ENCODE peak calls at places on chromosomes 12 and 14, in ten cellular contexts. L is brain microvascular endothelial cell, Y is chondrocyte, X is stomach, A is dorsolateral prefrontal cortex, T is cardiac fibroblast, Q is fibroblast of the aortic adventitia, M is fibroblast of mammary gland, S is transverse colon, F is HepG2. V is an unnamed sample.

GRCh38 chr12:109291531-109292341 is 17.3 kb downstream of the FOXN4 start:
- DNase-seq in L (no peak), Y (no peak), X (peak), A (peak), T (peak), Q (no peak), M (peak), S (peak), F (no peak), V (peak)

GRCh38 chr12:132218915-132219314 is 74.7 kb downstream of the NOC4L start:
- DNase-seq in L (no peak), Y (peak), X (no peak), A (no peak), T (no peak), Q (no peak), M (no peak), S (no peak), F (peak), V (peak)

GRCh38 chr12:24561882-24562760 is 386.8 kb downstream of the BCAT1 start:
- DNase-seq in L (peak), Y (no peak), X (peak), A (peak), T (peak), Q (peak), M (peak), S (peak), F (no peak), V (peak)

GRCh38 chr12:125518074-125518473 is 452.8 kb downstream of the AACS start:
- DNase-seq in L (no peak), Y (no peak), X (no peak), A (no peak), T (no peak), Q (peak), M (no peak), S (no peak), F (no peak), V (peak)

GRCh38 chr12:119645535-119646059 is 22.3 kb upstream of the PRKAB1 start:
- DNase-seq in L (no peak), Y (no peak), X (no peak), A (no peak), T (no peak), Q (no peak), M (no peak), S (no peak), F (no peak), V (no peak)

GRCh38 chr14:45246151-45246550 is 6.9 kb downstream of the MIS18BP1 start:
- DNase-seq in L (no peak), Y (no peak), X (no peak), A (no peak), T (no peak), Q (no peak), M (no peak), S (no peak), F (no peak), V (no peak)

GRCh38 chr12:106093246-106093645 is 45.5 kb downstream of the NUAK1 start:
- DNase-seq in L (no peak), Y (no peak), X (no peak), A (no peak), T (no peak), Q (no peak), M (no peak), S (no peak), F (no peak), V (no peak)

GRCh38 chr12:122471324-122472226 is 29.2 kb downstream of the ZCCHC8 start:
- DNase-seq in L (no peak), Y (no peak), X (peak), A (no peak), T (peak), Q (peak), M (peak), S (no peak), F (peak), V (no peak)

GRCh38 chr12:7588703-7589329 is 76.9 kb downstream of the APOBEC1 start:
- DNase-seq in L (peak), Y (no peak), X (peak), A (no peak), T (peak), Q (peak), M (peak), S (peak), F (peak), V (peak)

GRCh38 chr12:12881495-12881894 is 9.9 kb upstream of the GPRC5A start:
- DNase-seq in L (no peak), Y (no peak), X (no peak), A (no peak), T (peak), Q (peak), M (peak), S (peak), F (peak), V (no peak)

GRCh38 chr12:81668475-81668874 is 90.7 kb downstream of the PPFIA2 start:
- DNase-seq in L (peak), Y (no peak), X (no peak), A (no peak), T (peak), Q (peak), M (peak), S (no peak), F (no peak), V (no peak)

GRCh38 chr14:103551338-103551762 is 11.1 kb downstream of the BAG5 start:
- DNase-seq in L (no peak), Y (peak), X (no peak), A (peak), T (no peak), Q (no peak), M (peak), S (no peak), F (no peak), V (no peak)

GRCh38 chr12:20436367-20436766 is 68.0 kb downstream of the PDE3A start:
- DNase-seq in L (peak), Y (no peak), X (no peak), A (no peak), T (peak), Q (peak), M (peak), S (no peak), F (no peak), V (no peak)

GRCh38 chr12:39459027-39459434 is 16.1 kb upstream of the KIF21A start:
- DNase-seq in L (no peak), Y (no peak), X (no peak), A (no peak), T (no peak), Q (no peak), M (no peak), S (no peak), F (no peak), V (no peak)

GRCh38 chr12:4909734-4910501 is at the start of gene KCNA1:
- DNase-seq in L (no peak), Y (no peak), X (no peak), A (peak), T (peak), Q (peak), M (peak), S (no peak), F (no peak), V (no peak)

GRCh38 chr14:53278602-53279506 is 125.7 kb upstream of the DDHD1 start:
- DNase-seq in L (peak), Y (no peak), X (no peak), A (no peak), T (peak), Q (peak), M (peak), S (no peak), F (peak), V (no peak)

GRCh38 chr12:78888583-78888982 is 24.0 kb downstream of the SYT1 start:
- DNase-seq in L (peak), Y (no peak), X (no peak), A (no peak), T (no peak), Q (no peak), M (no peak), S (no peak), F (no peak), V (no peak)

GRCh38 chr12:121061831-121062230 is 22.8 kb upstream of the OASL start:
- DNase-seq in L (no peak), Y (no peak), X (no peak), A (no peak), T (peak), Q (peak), M (peak), S (no peak), F (peak), V (no peak)

GRCh38 chr12:24500466-24501232 is 448.3 kb downstream of the BCAT1 start:
- DNase-seq in L (peak), Y (no peak), X (no peak), A (no peak), T (no peak), Q (no peak), M (peak), S (no peak), F (no peak), V (no peak)

GRCh38 chr12:128823916-128824839 is at the start of gene SLC15A4:
- DNase-seq in L (peak), Y (peak), X (peak), A (peak), T (peak), Q (peak), M (peak), S (peak), F (peak), V (peak)
- TF ChIP-seq CTCF in L (peak), Y (peak), X (no peak), A (no peak), T (peak), Q (peak), M (peak), S (no peak), F (peak), V (peak)

GRCh38 chr14:26293909-26294308 is 303.9 kb downstream of the NOVA1 start:
- DNase-seq in L (no peak), Y (no peak), X (no peak), A (no peak), T (no peak), Q (no peak), M (no peak), S (no peak), F (no peak), V (no peak)
- TF ChIP-seq CTCF in L (no peak), Y (no peak), X (no peak), A (no peak), T (no peak), Q (no peak), M (no peak), S (no peak), F (no peak), V (no peak)

GRCh38 chr14:70567791-70568190 is 32.7 kb downstream of the MED6 start:
- DNase-seq in L (peak), Y (no peak), X (no peak), A (no peak), T (peak), Q (peak), M (peak), S (no peak), F (peak), V (peak)
- TF ChIP-seq CTCF in L (peak), Y (peak), X (no peak), A (no peak), T (peak), Q (peak), M (peak), S (peak), F (peak), V (peak)

DNA sequence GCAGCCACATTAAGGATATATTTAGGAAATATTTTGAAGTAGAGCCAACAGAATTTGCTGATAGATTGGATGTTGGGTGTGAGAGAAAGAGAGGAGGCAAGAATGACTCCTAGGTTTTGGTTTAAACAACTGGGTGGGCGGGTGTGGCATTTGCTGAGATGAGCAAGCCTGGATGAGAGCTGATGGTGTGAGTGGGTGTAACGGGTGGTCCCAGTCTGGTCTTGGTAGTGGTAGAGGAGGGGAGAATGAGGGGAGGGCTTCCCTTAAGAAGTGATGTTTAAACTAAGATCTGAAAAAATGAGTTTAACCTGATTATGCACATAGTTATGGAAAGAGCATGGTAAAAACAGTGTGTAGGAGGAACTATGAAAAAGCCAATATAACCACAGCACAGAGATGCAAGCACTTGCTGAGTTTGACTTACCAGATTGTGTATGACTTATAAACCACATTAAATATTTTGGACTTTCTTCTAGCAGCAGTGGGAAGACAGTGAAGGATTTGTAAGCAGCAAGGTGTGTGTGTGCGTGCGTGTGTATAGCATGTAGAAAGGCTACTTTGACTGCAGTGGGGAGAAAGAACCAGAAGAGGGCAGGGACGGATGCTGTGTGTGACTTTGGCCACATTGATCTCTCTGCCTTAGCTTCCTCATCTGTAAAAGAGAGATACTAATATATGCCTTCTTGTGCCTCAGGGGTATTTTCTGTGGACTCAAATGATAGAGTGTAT is 139.7 kb downstream of the PRIMA1 start:
- DNase-seq in L (peak), Y (no peak), X (no peak), A (no peak), T (no peak), Q (peak), M (peak), S (no peak), F (peak), V (no peak)
- TF ChIP-seq CTCF in L (peak), Y (peak), X (no peak), A (no peak), T (no peak), Q (no peak), M (peak), S (no peak), F (peak), V (peak)

GRCh38 chr12:2796187-2796663 is 1.5 kb downstream of the FKBP4 start:
- DNase-seq in L (no peak), Y (no peak), X (no peak), A (no peak), T (no peak), Q (no peak), M (no peak), S (no peak), F (no peak), V (no peak)
- TF ChIP-seq CTCF in L (peak), Y (peak), X (no peak), A (no peak), T (no peak), Q (no peak), M (no peak), S (no peak), F (no peak), V (no peak)

GRCh38 chr14:93100098-93100497 is 15.6 kb downstream of the ITPK1 start:
- DNase-seq in L (no peak), Y (no peak), X (no peak), A (no peak), T (no peak), Q (no peak), M (no peak), S (no peak), F (no peak), V (no peak)

GRCh38 chr14:93102141-93102540 is 13.6 kb downstream of the ITPK1 start:
- DNase-seq in L (no peak), Y (no peak), X (no peak), A (no peak), T (no peak), Q (no peak), M (no peak), S (no peak), F (no peak), V (no peak)

GRCh38 chr14:93099643-93100042 is 16.1 kb downstream of the ITPK1 start:
- DNase-seq in L (no peak), Y (no peak), X (no peak), A (no peak), T (no peak), Q (no peak), M (no peak), S (no peak), F (no peak), V (no peak)

GRCh38 chr14:93099187-93099586 is 16.5 kb downstream of the ITPK1 start:
- DNase-seq in L (no peak), Y (no peak), X (no peak), A (no peak), T (no peak), Q (no peak), M (no peak), S (no peak), F (no peak), V (no peak)

DNA sequence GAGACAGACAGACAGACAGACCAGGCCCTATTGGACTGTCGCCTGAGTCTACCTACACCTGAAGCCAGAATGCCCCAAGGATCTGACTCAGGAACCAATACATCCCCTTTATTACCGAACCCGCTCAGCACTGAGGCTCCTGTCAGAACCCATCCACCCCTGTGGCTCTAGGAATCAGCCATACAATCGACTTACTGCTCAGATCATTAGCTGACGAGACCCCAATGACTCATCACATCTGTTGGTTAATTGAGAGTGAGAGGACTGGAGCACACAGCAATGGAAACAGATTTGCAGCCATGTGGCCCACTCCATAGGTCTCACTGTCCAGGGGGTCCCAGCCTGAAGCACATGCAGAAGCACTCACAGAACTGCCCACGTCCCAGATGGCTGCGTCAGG is 15.2 kb downstream of the ITPK1 start:
- DNase-seq in L (no peak), Y (no peak), X (no peak), A (no peak), T (no peak), Q (no peak), M (no peak), S (no peak), F (no peak), V (no peak)
- TF ChIP-seq CTCF in L (no peak), Y (no peak), X (no peak), A (no peak), T (no peak), Q (no peak), M (no peak), S (no peak), F (no peak), V (no peak)

GRCh38 chr14:106848330-106849121 is 1322.1 kb downstream of the TMEM121 start:
- DNase-seq in L (no peak), Y (no peak), X (no peak), A (no peak), T (no peak), Q (no peak), M (peak), S (peak), F (peak), V (no peak)
- TF ChIP-seq CTCF in L (no peak), Y (no peak), X (no peak), A (no peak), T (peak), Q (no peak), M (no peak), S (peak), F (peak), V (no peak)

GRCh38 chr14:30260772-30261607 is 298.0 kb upstream of the G2E3 start:
- DNase-seq in L (no peak), Y (no peak), X (no peak), A (no peak), T (no peak), Q (no peak), M (no peak), S (no peak), F (no peak), V (no peak)

GRCh38 chr14:30264161-30264560 is 294.8 kb upstream of the G2E3 start:
- DNase-seq in L (no peak), Y (no peak), X (no peak), A (no peak), T (peak), Q (no peak), M (no peak), S (no peak), F (no peak), V (no peak)

GRCh38 chr14:30270200-30271161 is 288.5 kb upstream of the G2E3 start:
- DNase-seq in L (peak), Y (peak), X (peak), A (peak), T (peak), Q (peak), M (peak), S (peak), F (peak), V (peak)

GRCh38 chr14:30267141-30267540 is 291.8 kb upstream of the G2E3 start:
- DNase-seq in L (no peak), Y (no peak), X (no peak), A (no peak), T (peak), Q (peak), M (peak), S (no peak), F (no peak), V (no peak)

DNA sequence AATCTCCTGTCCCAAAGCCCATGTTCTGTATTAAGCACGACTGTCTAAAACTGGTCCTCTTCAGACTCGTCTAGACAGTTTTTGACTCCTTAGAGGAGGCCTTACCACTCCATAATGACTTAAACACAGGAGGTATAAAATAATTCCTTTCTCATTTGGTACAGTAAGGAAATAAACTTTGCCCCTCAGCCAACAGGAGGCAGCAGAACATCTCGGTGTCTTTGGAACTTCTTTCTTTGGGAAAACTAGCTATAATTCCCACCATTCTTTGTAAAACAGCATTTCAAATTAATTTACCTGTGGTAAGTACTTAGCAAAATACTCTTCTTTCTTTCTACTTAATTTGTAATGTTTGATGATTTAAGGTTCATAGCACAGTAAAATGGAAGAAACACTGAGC is 292.7 kb upstream of the G2E3 start:
- DNase-seq in L (no peak), Y (no peak), X (no peak), A (no peak), T (no peak), Q (no peak), M (no peak), S (no peak), F (no peak), V (no peak)
- TF ChIP-seq CTCF in L (no peak), Y (no peak), X (no peak), A (no peak), T (no peak), Q (no peak), M (no peak), S (no peak), F (no peak), V (no peak)

DNA sequence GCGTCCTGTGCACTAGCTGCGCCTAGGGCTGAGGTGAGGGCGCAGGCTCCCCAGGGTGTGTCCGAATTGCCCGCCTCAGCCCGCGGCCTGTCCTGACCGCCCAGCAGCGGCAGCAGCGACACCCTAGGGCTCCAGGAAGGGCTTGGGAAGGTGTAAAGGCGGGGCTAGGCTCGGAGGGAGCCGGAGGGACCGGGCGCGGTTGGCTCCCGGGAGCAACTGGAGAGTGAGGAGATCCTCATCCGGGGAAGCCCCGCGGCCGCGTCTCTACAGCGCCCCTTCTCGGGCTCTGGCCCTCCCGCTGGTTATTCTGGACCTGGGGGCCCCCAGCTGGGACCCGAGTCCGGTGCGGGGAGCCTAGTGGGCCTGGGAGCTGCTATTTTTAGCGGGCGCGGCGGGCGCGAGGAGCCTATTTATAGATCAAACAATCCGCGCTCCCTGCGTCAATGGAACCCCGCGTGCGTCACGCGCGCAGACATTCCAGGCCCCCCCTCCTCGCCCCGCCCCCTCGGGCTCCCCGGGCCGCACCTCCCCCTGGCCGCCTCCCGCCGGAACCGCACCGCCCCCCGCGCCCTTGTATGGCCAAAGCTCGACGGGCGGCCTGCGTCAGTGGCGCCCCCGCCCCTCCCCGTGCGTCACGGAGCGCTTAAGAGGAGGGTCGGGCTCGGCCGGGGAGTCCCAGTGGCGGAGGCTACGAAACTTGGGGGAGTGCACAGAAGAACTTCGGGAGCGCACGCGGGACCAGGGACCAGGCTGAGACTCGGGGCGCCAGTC is at the start of gene NR4A1:
- DNase-seq in L (peak), Y (no peak), X (peak), A (peak), T (peak), Q (peak), M (peak), S (peak), F (peak), V (peak)
- TF ChIP-seq CTCF in L (peak), Y (peak), X (no peak), A (peak), T (peak), Q (peak), M (no peak), S (no peak), F (peak), V (no peak)